ENCODE peak calls at places on chromosomes 2 and 18, in four cellular contexts. U, S, A and R are unnamed samples.

GRCh38 chr2:64975232-64975791 is 13.9 kb upstream of the SLC1A4 start:
- DNase-seq in U (no peak), S (peak), A (no peak), R (no peak)

GRCh38 chr2:146677280-146677679 is 1167.5 kb upstream of the ACVR2A start:
- DNase-seq in S (no peak), U (no peak), A (no peak), R (no peak)

GRCh38 chr2:12607971-12608370 is 108.8 kb upstream of the TRIB2 start:
- DNase-seq in S (no peak), A (no peak), U (no peak), R (no peak)

GRCh38 chr2:120287183-120288015 is 34.7 kb downstream of the RALB start:
- DNase-seq in A (no peak), S (peak), U (peak), R (no peak)

GRCh38 chr18:79964330-79965118 is at the start of gene HSBP1L1:
- DNase-seq in U (peak), S (no peak), A (peak), R (peak)

GRCh38 chr18:24190590-24190989 is 51.7 kb downstream of the CABYR start:
- DNase-seq in U (no peak), A (no peak), S (no peak), R (no peak)

GRCh38 chr2:71148506-71149063 is 18.2 kb downstream of the MPHOSPH10 start:
- DNase-seq in S (no peak), A (no peak), U (no peak), R (no peak)

GRCh38 chr2:239201884-239202283 is 198.9 kb downstream of the HDAC4 start:
- DNase-seq in S (no peak), A (no peak), U (no peak), R (no peak)

GRCh38 chr2:179579744-179580143 is 281.7 kb downstream of the ZNF385B start:
- DNase-seq in S (no peak), U (no peak), A (no peak), R (no peak)

GRCh38 chr2:84175340-84175739 is 283.7 kb downstream of the SUCLG1 start:
- DNase-seq in S (no peak), A (no peak), U (no peak), R (no peak)

GRCh38 chr2:121128741-121129659 is 156.0 kb downstream of the TFCP2L1 start:
- DNase-seq in A (peak), U (peak), S (peak), R (no peak)

GRCh38 chr2:45992021-45992745 is 305.0 kb upstream of the EPAS1 start:
- DNase-seq in A (no peak), U (no peak), S (no peak), R (no peak)

GRCh38 chr2:213229814-213230213 is 54.5 kb upstream of the SPAG16 start:
- DNase-seq in U (no peak), S (no peak), A (no peak), R (no peak)

GRCh38 chr2:2825516-2826208 is 494.6 kb upstream of the MYT1L start:
- DNase-seq in S (no peak), U (no peak), A (no peak), R (no peak)

GRCh38 chr18:54775686-54776085 is 52.6 kb upstream of the RAB27B start:
- DNase-seq in A (no peak), S (no peak), U (no peak), R (no peak)

GRCh38 chr2:98085649-98086048 is 1.3 kb upstream of the VWA3B start:
- DNase-seq in S (no peak), U (no peak), A (no peak), R (no peak)